ENCODE peak calls at places on chromosomes 5 and 9, in eight cellular contexts. One of them, this sample, is unnamed.

GRCh38 chr5:132780577-132780976 is 3.5 kb upstream of the SEPTIN8 start:
- DNase-seq in ascending aorta: no peak
- DNase-seq in fibroblast of lung: no peak
- DNase-seq in IMR-90: no peak
- DNase-seq in A549: no peak
- DNase-seq in lung: no peak
- DNase-seq in K562: no peak
- DNase-seq in PC-3: no peak
- DNase-seq in this sample: no peak

GRCh38 chr9:75855509-75855908 is 35.0 kb upstream of the PCSK5 start:
- DNase-seq in fibroblast of lung: no peak
- DNase-seq in lung: no peak
- DNase-seq in A549: peak; percentile 25
- DNase-seq in IMR-90: peak; percentile 4
- DNase-seq in ascending aorta: no peak
- DNase-seq in PC-3: peak; percentile 16
- DNase-seq in K562: no peak
- DNase-seq in this sample: peak; percentile 75

GRCh38 chr5:109998208-109998607 is 308.5 kb downstream of the MAN2A1 start:
- DNase-seq in lung: no peak
- DNase-seq in ascending aorta: no peak
- DNase-seq in K562: no peak
- DNase-seq in A549: no peak
- DNase-seq in PC-3: no peak
- DNase-seq in IMR-90: no peak
- DNase-seq in fibroblast of lung: no peak
- DNase-seq in this sample: no peak

GRCh38 chr9:107711528-107711927 is 222.0 kb upstream of the KLF4 start:
- DNase-seq in K562: no peak
- DNase-seq in A549: peak; percentile 75
- DNase-seq in PC-3: peak; percentile 97
- DNase-seq in ascending aorta: no peak
- DNase-seq in IMR-90: peak; percentile 89
- DNase-seq in lung: peak; percentile 39
- DNase-seq in fibroblast of lung: peak; percentile 89
- DNase-seq in this sample: no peak

GRCh38 chr5:135377751-135378680 is 21.0 kb downstream of the MACROH2A1 start:
- DNase-seq in PC-3: no peak
- DNase-seq in K562: no peak
- DNase-seq in lung: no peak
- DNase-seq in IMR-90: no peak
- DNase-seq in A549: no peak
- DNase-seq in fibroblast of lung: no peak
- DNase-seq in ascending aorta: no peak
- DNase-seq in this sample: no peak

GRCh38 chr5:7146886-7147285 is 249.1 kb upstream of the ADCY2 start:
- DNase-seq in IMR-90: no peak
- DNase-seq in PC-3: peak; percentile 44
- DNase-seq in K562: no peak
- DNase-seq in A549: no peak
- DNase-seq in lung: no peak
- DNase-seq in ascending aorta: no peak
- DNase-seq in fibroblast of lung: no peak
- DNase-seq in this sample: no peak

GRCh38 chr5:173735171-173735570 is 118.7 kb upstream of the BOD1 start:
- DNase-seq in ascending aorta: no peak
- DNase-seq in A549: no peak
- DNase-seq in lung: no peak
- DNase-seq in K562: no peak
- DNase-seq in IMR-90: no peak
- DNase-seq in PC-3: no peak
- DNase-seq in fibroblast of lung: no peak
- DNase-seq in this sample: no peak

GRCh38 chr5:126376443-126376842 is 46.8 kb upstream of the GRAMD2B start:
- DNase-seq in lung: no peak
- DNase-seq in fibroblast of lung: no peak
- DNase-seq in A549: no peak
- DNase-seq in K562: no peak
- DNase-seq in ascending aorta: no peak
- DNase-seq in PC-3: no peak
- DNase-seq in IMR-90: no peak
- DNase-seq in this sample: no peak

GRCh38 chr9:10268500-10269485 is 344.0 kb downstream of the PTPRD start:
- DNase-seq in IMR-90: peak; percentile 12
- DNase-seq in PC-3: peak; percentile 26
- DNase-seq in lung: no peak
- DNase-seq in fibroblast of lung: no peak
- DNase-seq in A549: peak; percentile 7
- DNase-seq in ascending aorta: no peak
- DNase-seq in K562: no peak
- DNase-seq in this sample: peak; percentile 52

GRCh38 chr9:109780453-109781033 is 545 bp downstream of the PALM2AKAP2 start:
- DNase-seq in IMR-90: no peak
- DNase-seq in lung: no peak
- DNase-seq in A549: no peak
- DNase-seq in fibroblast of lung: peak; percentile 43
- DNase-seq in K562: no peak
- DNase-seq in ascending aorta: no peak
- DNase-seq in PC-3: peak; percentile 2
- DNase-seq in this sample: no peak

GRCh38 chr5:145236127-145236526 is 599.0 kb downstream of the PRELID2 start:
- DNase-seq in A549: no peak
- DNase-seq in lung: no peak
- DNase-seq in PC-3: no peak
- DNase-seq in ascending aorta: no peak
- DNase-seq in K562: no peak
- DNase-seq in IMR-90: peak; percentile 68
- DNase-seq in fibroblast of lung: peak; percentile 2
- DNase-seq in this sample: no peak
- H3K4me1 ChIP-seq in A549: no peaks in the 10 kb centered on the region
- H3K4me1 ChIP-seq in lung: no peaks in the 10 kb centered on the region
- H3K4me1 ChIP-seq in PC-3: no peaks in the 10 kb centered on the region
- H3K4me1 ChIP-seq in ascending aorta: no peaks in the 10 kb centered on the region
- H3K4me1 ChIP-seq in K562: no peaks in the 10 kb centered on the region
- H3K4me1 ChIP-seq in IMR-90: no peaks in the 10 kb centered on the region
- H3K4me1 ChIP-seq in fibroblast of lung: no peaks in the 10 kb centered on the region
- H3K4me1 ChIP-seq in this sample: no peaks in the 10 kb centered on the region

DNA sequence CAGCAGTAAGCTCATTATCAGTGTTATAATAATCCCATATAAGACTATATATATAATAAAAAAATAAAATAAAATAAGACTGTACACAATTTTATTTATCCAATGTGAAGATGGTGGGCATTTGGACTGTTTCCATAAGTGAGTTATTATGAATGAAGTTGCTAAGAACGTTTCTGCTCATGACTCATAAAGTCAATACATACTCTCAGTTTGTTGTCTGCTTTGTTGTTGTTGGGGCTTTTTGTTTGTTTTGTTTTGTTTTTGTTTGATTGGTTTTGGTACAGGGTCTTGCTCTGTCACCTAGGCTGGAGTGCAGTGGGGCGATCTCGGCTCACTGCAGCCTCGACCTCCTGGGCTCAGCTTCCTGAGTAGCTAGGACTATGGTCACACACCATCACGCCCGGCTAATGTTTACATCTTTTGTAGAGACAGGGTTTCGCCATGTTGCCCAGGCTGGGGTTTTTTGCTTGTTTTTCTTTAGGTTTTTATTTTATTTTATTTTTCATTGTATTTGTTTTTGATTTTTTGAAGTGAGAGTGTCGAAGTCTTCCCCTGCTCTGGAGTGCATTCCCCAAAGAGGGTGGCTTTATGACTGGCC is 18.0 kb downstream of the TRIM7 start:
- DNase-seq in A549: peak; percentile 67
- DNase-seq in fibroblast of lung: no peak
- DNase-seq in ascending aorta: no peak
- DNase-seq in PC-3: peak; percentile 53
- DNase-seq in K562: no peak
- DNase-seq in lung: no peak
- DNase-seq in IMR-90: no peak
- DNase-seq in this sample: no peak
- H3K27ac ChIP-seq in A549: peak overlapping the region; percentile 79
- H3K27ac ChIP-seq in fibroblast of lung: peak overlapping the region; percentile 47
- H3K27ac ChIP-seq in ascending aorta: peak overlapping the region; percentile 82
- H3K27ac ChIP-seq in PC-3: peak overlapping the region; percentile 51
- H3K27ac ChIP-seq in K562: peak overlapping the region; percentile 95
- H3K27ac ChIP-seq in lung: no peak overlapping the region
- H3K27ac ChIP-seq in IMR-90: no peak overlapping the region
- H3K27ac ChIP-seq in this sample: no peak overlapping the region

DNA sequence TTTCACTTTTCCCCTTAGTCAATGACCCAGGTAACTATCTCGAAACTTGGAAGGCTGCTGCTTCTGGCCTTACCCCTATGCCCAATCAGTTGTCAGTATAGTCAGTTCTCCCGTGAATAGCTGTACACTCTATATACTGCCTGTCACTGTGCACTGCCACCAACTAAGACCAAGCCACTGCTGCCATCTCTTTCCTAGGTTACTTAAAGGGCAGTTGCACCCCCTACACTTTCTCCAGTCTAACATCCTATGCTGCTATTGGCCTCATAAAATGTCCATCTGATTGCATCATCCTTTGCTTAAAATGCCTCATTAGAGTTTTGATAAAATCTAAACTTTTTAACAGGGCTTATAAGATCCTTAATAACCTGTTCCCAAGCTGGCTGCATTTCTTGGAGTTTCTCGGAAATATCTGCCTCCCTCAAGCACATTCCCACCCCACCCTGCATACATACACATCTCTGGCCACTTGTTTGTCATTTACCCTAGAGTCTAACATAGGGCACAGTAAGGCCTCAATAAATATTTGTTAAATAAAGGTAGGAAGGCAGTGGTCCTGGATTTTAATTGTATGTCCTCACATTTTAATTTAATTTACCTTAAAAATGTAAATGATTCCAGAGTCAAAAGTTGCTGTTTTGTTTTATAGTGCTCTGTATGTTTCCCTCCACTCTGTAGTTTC is 32.7 kb upstream of the TNFAIP8 start:
- DNase-seq in K562: peak; percentile 48
- DNase-seq in ascending aorta: no peak
- DNase-seq in fibroblast of lung: no peak
- DNase-seq in A549: peak; percentile 45
- DNase-seq in IMR-90: peak; percentile 52
- DNase-seq in PC-3: no peak
- DNase-seq in lung: no peak
- DNase-seq in this sample: no peak
- H3K4me1 ChIP-seq in K562: peaks cover 57% of the 10 kb centered on the region
- H3K4me1 ChIP-seq in ascending aorta: peaks cover 4% of the 10 kb centered on the region
- H3K4me1 ChIP-seq in fibroblast of lung: peaks cover 7% of the 10 kb centered on the region
- H3K4me1 ChIP-seq in A549: peaks cover 60% of the 10 kb centered on the region
- H3K4me1 ChIP-seq in IMR-90: peaks cover 29% of the 10 kb centered on the region
- H3K4me1 ChIP-seq in PC-3: peaks cover 39% of the 10 kb centered on the region
- H3K4me1 ChIP-seq in lung: peaks cover 7% of the 10 kb centered on the region
- H3K4me1 ChIP-seq in this sample: peaks cover 7% of the 10 kb centered on the region

GRCh38 chr5:140185409-140185808 is 10.4 kb downstream of the CYSTM1 start:
- DNase-seq in K562: no peak
- DNase-seq in fibroblast of lung: no peak
- DNase-seq in ascending aorta: no peak
- DNase-seq in PC-3: no peak
- DNase-seq in A549: no peak
- DNase-seq in lung: no peak
- DNase-seq in IMR-90: no peak
- DNase-seq in this sample: no peak

GRCh38 chr5:140181525-140181924 is 6.5 kb downstream of the CYSTM1 start:
- DNase-seq in IMR-90: no peak
- DNase-seq in lung: no peak
- DNase-seq in PC-3: no peak
- DNase-seq in A549: no peak
- DNase-seq in ascending aorta: no peak
- DNase-seq in K562: no peak
- DNase-seq in fibroblast of lung: no peak
- DNase-seq in this sample: no peak

GRCh38 chr5:140182075-140182709 is 7.2 kb downstream of the CYSTM1 start:
- DNase-seq in K562: no peak
- DNase-seq in A549: no peak
- DNase-seq in fibroblast of lung: peak; percentile 50
- DNase-seq in PC-3: peak; percentile 54
- DNase-seq in lung: no peak
- DNase-seq in ascending aorta: no peak
- DNase-seq in IMR-90: no peak
- DNase-seq in this sample: no peak

GRCh38 chr5:140181002-140181483 is 6.1 kb downstream of the CYSTM1 start:
- DNase-seq in lung: no peak
- DNase-seq in IMR-90: no peak
- DNase-seq in fibroblast of lung: no peak
- DNase-seq in K562: no peak
- DNase-seq in ascending aorta: no peak
- DNase-seq in PC-3: no peak
- DNase-seq in A549: no peak
- DNase-seq in this sample: no peak

GRCh38 chr5:140182803-140183367 is 7.9 kb downstream of the CYSTM1 start:
- DNase-seq in lung: peak; percentile 54
- DNase-seq in K562: peak; percentile 44
- DNase-seq in IMR-90: peak; percentile 44
- DNase-seq in ascending aorta: no peak
- DNase-seq in A549: no peak
- DNase-seq in fibroblast of lung: peak; percentile 47
- DNase-seq in PC-3: no peak
- DNase-seq in this sample: no peak
- H3K27ac ChIP-seq in lung: peak overlapping the region; percentile 26
- H3K27ac ChIP-seq in K562: peak overlapping the region; percentile 34
- H3K27ac ChIP-seq in IMR-90: no peak overlapping the region
- H3K27ac ChIP-seq in ascending aorta: peak overlapping the region; percentile 9
- H3K27ac ChIP-seq in A549: no peak overlapping the region
- H3K27ac ChIP-seq in fibroblast of lung: peak overlapping the region; percentile 30
- H3K27ac ChIP-seq in PC-3: no peak overlapping the region
- H3K27ac ChIP-seq in this sample: no peak overlapping the region

This sample was measured in Karpas-422.